ENCODE peak calls at places on chromosome X, in four cellular contexts. Z is activated CD8-positive, alpha-beta memory T cell treated with anti-CD3 and anti-CD28 coated beads for 48 hours; C is foreskin fibroblast; M is retina. N is an unnamed sample.

GRCh38 chrX:121195719-121196118 is 148.3 kb downstream of the GLUD2 start:
- DNase-seq in Z (no peak), C (no peak), M (no peak), N (no peak)

GRCh38 chrX:16946361-16946964 is at the start of gene REPS2:
- DNase-seq in Z (peak; percentile 34), C (peak; percentile 77), M (peak; percentile 47), N (peak; percentile 88)

GRCh38 chrX:115174548-115174947 is 14.7 kb upstream of the RBMXL3 start:
- DNase-seq in Z (no peak), C (no peak), M (no peak), N (no peak)

GRCh38 chrX:18424482-18425198 is 768 bp upstream of the CDKL5 start:
- DNase-seq in Z (no peak), C (peak; percentile 62), M (peak; percentile 70), N (peak; percentile 10)

GRCh38 chrX:23364416-23364815 is 29.8 kb downstream of the PTCHD1 start:
- DNase-seq in Z (no peak), C (no peak), M (no peak), N (no peak)

GRCh38 chrX:119672252-119672825 is 20.6 kb downstream of the SEPTIN6 start:
- DNase-seq in Z (no peak), C (peak; percentile 19), M (no peak), N (no peak)

GRCh38 chrX:24925430-24925829 is 90.3 kb downstream of the ARX start:
- DNase-seq in Z (no peak), C (peak; percentile 11), M (no peak), N (no peak)

GRCh38 chrX:20414781-20415445 is 148.2 kb upstream of the RPS6KA3 start:
- DNase-seq in Z (no peak), C (no peak), M (no peak), N (no peak)

N was measured in germinal center.